ENCODE peak calls at places on chromosomes 5 and 9, in nine cellular contexts. A, M, O, K, F, X, W, U and N are unnamed samples.

GRCh38 chr5:103993028-103993427 is 430.4 kb upstream of the NUDT12 start:
- DNase-seq in K (no peak), F (no peak), U (no peak), M (no peak), A (no peak), W (no peak), X (no peak), O (no peak), N (no peak)

GRCh38 chr5:34412769-34413168 is 243.4 kb upstream of the RAI14 start:
- DNase-seq in U (no peak), F (no peak), K (peak), W (no peak), O (no peak), X (no peak), A (no peak), M (no peak), N (no peak)

GRCh38 chr5:41186143-41186542 is 27.2 kb downstream of the C6 start:
- DNase-seq in U (no peak), O (no peak), M (no peak), K (peak), X (no peak), A (no peak), W (no peak), F (no peak), N (no peak)

GRCh38 chr9:111016046-111017026 is 21.9 kb downstream of the LPAR1 start:
- DNase-seq in X (no peak), W (no peak), O (no peak), M (no peak), K (peak), U (no peak), A (no peak), F (no peak), N (no peak)

GRCh38 chr9:95736370-95736769 is 139.1 kb upstream of the ERCC6L2 start:
- DNase-seq in A (no peak), W (no peak), K (no peak), U (no peak), M (no peak), X (peak), F (no peak), O (no peak), N (no peak)

GRCh38 chr9:108374606-108375005 is 481.2 kb downstream of the ACTL7B start:
- DNase-seq in W (no peak), M (no peak), U (no peak), O (no peak), K (no peak), A (no peak), X (no peak), F (no peak), N (no peak)

GRCh38 chr9:104977580-104977979 is 49.6 kb upstream of the ABCA1 start:
- DNase-seq in U (no peak), X (no peak), A (no peak), M (no peak), K (no peak), F (no peak), O (no peak), W (no peak), N (no peak)

GRCh38 chr9:126337690-126338426 is 11.2 kb downstream of the MVB12B start:
- DNase-seq in W (no peak), K (no peak), M (no peak), A (no peak), F (no peak), X (no peak), O (no peak), U (no peak), N (peak)

GRCh38 chr5:136201870-136202269 is 8.9 kb upstream of the SMIM32 start:
- DNase-seq in M (no peak), K (no peak), U (no peak), A (no peak), X (no peak), O (no peak), F (no peak), W (no peak), N (no peak)

GRCh38 chr5:82694886-82695285 is 382.3 kb downstream of the TMEM167A start:
- DNase-seq in A (no peak), W (no peak), U (no peak), O (no peak), K (no peak), F (no peak), X (no peak), M (no peak), N (no peak)

GRCh38 chr5:121503111-121503840 is 348.4 kb upstream of the FTMT start:
- DNase-seq in F (no peak), K (no peak), M (peak), O (peak), X (no peak), W (peak), U (peak), A (peak), N (peak)

GRCh38 chr9:77019010-77019809 is at the start of gene FOXB2:
- DNase-seq in A (peak), O (no peak), F (no peak), K (no peak), U (no peak), M (no peak), W (no peak), X (no peak), N (no peak)

GRCh38 chr9:2570615-2571479 is 50.7 kb upstream of the VLDLR start:
- DNase-seq in F (peak), M (peak), O (peak), X (peak), A (peak), U (peak), K (peak), W (peak), N (peak)

GRCh38 chr9:112115955-112116354 is 59.1 kb downstream of the SUSD1 start:
- DNase-seq in K (no peak), F (no peak), X (no peak), W (no peak), O (no peak), M (no peak), U (no peak), A (no peak), N (no peak)

GRCh38 chr5:108386345-108387061 is 4.6 kb upstream of the FBXL17 start:
- DNase-seq in F (no peak), W (no peak), M (no peak), U (peak), X (no peak), O (no peak), A (no peak), K (peak), N (no peak)

GRCh38 chr5:167064199-167064811 is 1227.1 kb upstream of the WWC1 start:
- DNase-seq in F (no peak), K (no peak), M (no peak), A (no peak), U (no peak), W (no peak), X (no peak), O (no peak), N (no peak)

GRCh38 chr9:137924169-137924568 is 46.6 kb downstream of the CACNA1B start:
- DNase-seq in W (no peak), K (no peak), A (no peak), O (no peak), U (no peak), X (no peak), M (no peak), F (no peak), N (no peak)

GRCh38 chr9:91259162-91259561 is 102.6 kb downstream of the AUH start:
- DNase-seq in U (no peak), O (no peak), A (no peak), F (no peak), X (no peak), W (no peak), M (no peak), K (no peak), N (no peak)

GRCh38 chr5:173790836-173791546 is 97.2 kb upstream of the CPEB4 start:
- DNase-seq in W (no peak), O (no peak), A (no peak), F (no peak), X (no peak), K (no peak), U (no peak), M (no peak), N (no peak)

GRCh38 chr5:173793677-173794570 is 94.2 kb upstream of the CPEB4 start:
- DNase-seq in F (no peak), W (no peak), X (no peak), A (no peak), M (no peak), K (no peak), U (peak), O (no peak), N (no peak)

GRCh38 chr5:173790177-173790719 is 97.9 kb upstream of the CPEB4 start:
- DNase-seq in M (no peak), W (no peak), A (no peak), O (no peak), F (no peak), U (no peak), K (no peak), X (no peak), N (no peak)

GRCh38 chr5:173792781-173793547 is 95.2 kb upstream of the CPEB4 start:
- DNase-seq in F (no peak), M (no peak), K (no peak), O (no peak), X (no peak), W (no peak), U (peak), A (no peak), N (no peak)

DNA sequence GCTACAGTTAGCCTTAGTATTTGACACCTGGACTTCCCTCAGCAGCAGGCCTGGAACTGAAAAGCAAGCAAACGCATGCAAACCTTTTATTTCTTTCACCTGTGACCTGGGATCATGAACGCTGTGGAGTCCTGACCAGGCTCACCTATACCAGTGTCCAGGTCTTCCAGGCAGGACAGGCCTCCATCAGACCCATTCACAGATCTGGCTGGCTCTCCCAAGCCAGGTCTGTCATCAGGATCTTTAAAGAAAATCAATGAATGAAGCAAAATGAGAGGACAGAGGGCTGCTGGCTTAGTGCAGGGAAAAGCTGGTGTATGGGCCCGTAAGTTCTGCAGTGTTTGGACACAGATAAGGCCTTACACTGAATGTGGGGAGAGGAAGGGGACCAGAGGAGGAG is 96.3 kb upstream of the CPEB4 start:
- DNase-seq in W (no peak), X (no peak), A (no peak), F (no peak), M (no peak), U (no peak), K (no peak), O (no peak), N (no peak)
- H3K27ac ChIP-seq in W (no peak), X (peak), A (no peak), F (no peak), M (no peak), U (peak), K (no peak), O (no peak), N (no peak)

DNA sequence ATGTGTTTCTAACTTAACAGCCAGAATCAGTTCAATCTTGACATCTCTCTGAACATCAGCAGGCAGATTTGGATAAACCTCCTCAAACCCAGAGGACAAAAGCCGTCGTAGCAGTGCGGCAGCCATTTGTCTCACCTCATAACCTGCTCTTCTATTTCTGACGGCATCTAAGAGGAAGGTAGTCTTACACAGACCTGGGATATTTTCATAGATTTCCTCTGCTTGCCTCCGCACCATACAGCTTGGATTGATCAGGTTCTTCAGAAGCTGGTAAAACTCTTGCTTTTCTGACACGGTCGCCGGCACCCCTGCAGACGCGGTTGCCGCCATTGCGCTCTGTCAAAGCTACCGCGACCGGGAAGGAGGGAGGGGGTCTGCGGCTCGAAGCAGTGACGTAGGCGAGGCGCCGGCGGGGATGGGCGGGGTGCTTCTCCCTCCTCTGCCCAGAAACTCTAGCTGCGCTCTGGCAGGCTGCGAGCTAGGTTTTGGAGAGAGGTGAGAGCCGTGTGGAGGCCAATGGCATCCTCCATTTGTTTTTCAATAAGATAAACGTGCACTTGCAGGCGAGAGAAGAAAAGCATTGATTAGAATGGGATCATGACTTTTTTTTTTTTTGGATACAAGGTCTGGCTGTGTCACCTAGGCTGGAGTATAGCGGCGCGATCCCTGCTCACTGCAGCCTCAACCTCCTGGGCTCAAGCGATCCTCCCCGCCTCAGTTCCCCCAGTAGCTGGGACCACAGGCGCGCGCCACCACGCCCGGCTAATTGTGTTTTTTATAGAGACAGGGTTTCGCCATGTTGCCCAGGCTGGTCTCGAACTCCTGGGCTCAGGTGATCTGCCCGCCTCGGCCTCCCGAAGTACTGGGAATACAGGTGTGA is at the start of gene RANBP6:
- DNase-seq in U (peak), F (peak), X (peak), A (peak), M (peak), W (peak), O (peak), K (peak), N (peak)
- TF ChIP-seq POLR2A in U (peak), F (peak), X (peak), A (peak), M (no peak), W (peak), O (peak), K (peak), N (no peak)

GRCh38 chr9:115225459-115226116 is 107.6 kb upstream of the TNC start:
- DNase-seq in M (no peak), U (no peak), O (no peak), K (no peak), F (no peak), A (no peak), W (no peak), X (no peak), N (no peak)
- H3K27ac ChIP-seq in M (no peak), U (no peak), O (no peak), K (no peak), F (no peak), A (no peak), W (no peak), X (no peak), N (no peak)

GRCh38 chr9:36033788-36034187 is 2.9 kb upstream of the RECK start:
- DNase-seq in U (no peak), F (no peak), O (no peak), W (no peak), A (no peak), X (no peak), M (no peak), K (no peak), N (no peak)
- TF ChIP-seq POLR2A in U (no peak), F (no peak), O (no peak), W (no peak), A (no peak), X (no peak), M (no peak), K (no peak), N (no peak)

GRCh38 chr5:74096325-74096724 is 470.3 kb downstream of the ARHGEF28 start:
- DNase-seq in O (no peak), W (no peak), A (no peak), U (no peak), F (no peak), K (no peak), X (no peak), M (no peak), N (no peak)
- H3K27ac ChIP-seq in O (no peak), W (no peak), A (no peak), U (no peak), F (no peak), K (no peak), X (no peak), M (no peak), N (no peak)

GRCh38 chr9:88991066-88992030 is at the start of gene S1PR3:
- DNase-seq in F (peak), X (peak), M (peak), U (no peak), A (peak), W (peak), K (no peak), O (peak), N (peak)
- TF ChIP-seq POLR2A in F (no peak), X (peak), M (no peak), U (no peak), A (peak), W (peak), K (peak), O (peak), N (no peak)

GRCh38 chr9:89526667-89527066 is 28.8 kb upstream of the SEMA4D start:
- DNase-seq in W (no peak), M (no peak), K (no peak), X (no peak), F (no peak), A (no peak), O (no peak), U (no peak), N (no peak)
- H3K27ac ChIP-seq in W (no peak), M (no peak), K (no peak), X (no peak), F (no peak), A (no peak), O (no peak), U (no peak), N (no peak)

GRCh38 chr9:68538200-68538599 is 2.5 kb downstream of the TMEM252 start:
- DNase-seq in W (peak), U (no peak), M (no peak), A (no peak), X (no peak), K (peak), F (no peak), O (no peak), N (no peak)

GRCh38 chr9:68545033-68545705 is 4.5 kb upstream of the TMEM252 start:
- DNase-seq in O (no peak), K (no peak), U (no peak), M (no peak), A (no peak), F (no peak), W (no peak), X (no peak), N (no peak)

GRCh38 chr9:68536876-68537490 is 3.7 kb downstream of the TMEM252 start:
- DNase-seq in F (no peak), W (no peak), K (no peak), X (no peak), U (no peak), O (no peak), M (no peak), A (no peak), N (no peak)

GRCh38 chr9:68541568-68541967 is 885 bp upstream of the TMEM252 start:
- DNase-seq in M (no peak), F (no peak), K (no peak), O (no peak), A (no peak), U (no peak), X (no peak), W (no peak), N (no peak)

GRCh38 chr9:68540712-68541535 is at the start of gene TMEM252:
- DNase-seq in W (no peak), O (no peak), K (no peak), F (no peak), A (no peak), U (no peak), M (no peak), X (no peak), N (no peak)
- TF ChIP-seq POLR2A in W (no peak), O (no peak), K (no peak), F (no peak), A (no peak), U (no peak), M (no peak), X (no peak), N (no peak)

DNA sequence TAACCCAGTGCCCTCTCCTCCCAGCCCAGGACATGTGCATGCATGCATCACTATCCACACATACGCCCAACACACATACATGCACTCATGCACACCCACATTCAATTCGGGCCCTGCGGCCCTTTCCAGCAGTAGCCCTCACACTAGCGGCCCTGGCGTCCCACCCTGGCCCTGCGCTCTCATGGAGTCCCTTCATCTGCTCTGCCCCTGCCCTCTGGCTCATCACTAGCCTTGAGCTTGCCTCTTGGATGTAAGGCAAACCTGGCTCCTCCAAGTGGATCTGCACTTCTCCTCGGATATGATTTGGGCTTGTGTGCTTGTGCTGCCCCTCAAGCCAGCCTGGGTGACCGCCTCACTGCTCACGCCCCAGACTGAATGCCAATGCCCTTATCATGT is 147.2 kb downstream of the SEC61B start:
- DNase-seq in O (no peak), A (no peak), U (no peak), K (no peak), F (no peak), W (no peak), X (no peak), M (no peak), N (no peak)
- H3K27ac ChIP-seq in O (no peak), A (no peak), U (no peak), K (no peak), F (no peak), W (peak), X (no peak), M (no peak), N (no peak)

DNA sequence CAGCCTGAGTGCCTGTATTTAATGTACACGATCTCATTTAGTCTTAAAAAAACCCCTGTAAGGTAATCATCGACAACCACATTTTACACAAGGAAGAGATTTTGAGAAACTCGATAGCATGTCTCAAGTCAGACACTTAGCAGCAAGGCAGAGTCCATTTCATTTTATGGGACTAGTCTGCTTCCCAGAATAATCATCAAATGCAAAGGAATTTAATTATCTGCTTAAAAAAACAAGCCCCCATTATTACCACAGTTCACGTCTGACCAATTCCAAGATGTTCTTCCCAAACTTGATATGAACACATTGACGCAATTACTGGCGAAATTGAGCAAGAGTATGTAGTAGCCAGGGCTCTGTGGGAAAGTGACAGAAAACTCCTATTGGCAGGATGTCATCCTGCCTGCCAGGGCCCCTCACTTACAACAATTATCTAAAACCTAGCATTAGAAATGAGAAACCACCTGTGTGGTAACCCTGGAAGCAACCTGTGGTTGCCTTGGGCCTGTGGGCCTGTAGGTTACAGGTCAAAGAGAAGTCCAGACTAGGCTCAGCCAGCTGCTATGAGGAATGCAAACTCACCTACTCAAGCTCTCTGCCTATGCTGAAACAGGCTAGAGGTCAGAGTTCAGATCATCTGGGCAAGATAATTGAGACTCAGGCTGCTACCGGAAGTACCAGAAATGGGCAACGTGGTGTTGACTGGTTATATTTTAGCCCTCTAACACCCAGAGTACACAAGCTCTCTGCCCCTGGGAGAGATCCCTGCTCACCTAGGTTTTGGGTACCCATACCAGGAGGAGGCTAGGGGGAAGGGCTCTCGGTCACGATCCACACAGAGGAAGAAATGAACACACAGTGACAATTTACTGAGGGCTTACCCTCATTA is 1.6 kb downstream of the B4GALT1 start:
- DNase-seq in X (peak), W (peak), O (no peak), U (peak), K (peak), M (no peak), F (peak), A (peak), N (peak)
- TF ChIP-seq POLR2A in X (no peak), W (peak), O (peak), U (peak), K (no peak), M (no peak), F (peak), A (peak), N (no peak)